ENCODE peak calls at places on chromosomes 13 and 19, in seven cellular contexts. Q is glutamatergic neuron, M is prostate gland, V is thoracic aorta, Y is foreskin fibroblast, N is psoas muscle, X is ovary. E is an unnamed sample.

GRCh38 chr19:41792513-41793413 is 3.6 kb upstream of the CEACAM3 start:
- DNase-seq in X (no peak), Y (peak; percentile 23), N (peak; percentile 28), Q (peak; percentile 75), V (no peak), M (peak; percentile 60), E (peak; percentile 59)

GRCh38 chr19:38917921-38918491 is 6.0 kb upstream of the CCER2 start:
- DNase-seq in V (no peak), Y (no peak), N (no peak), X (no peak), M (no peak), Q (peak; percentile 50), E (no peak)

GRCh38 chr13:39185326-39185725 is 147.1 kb downstream of the NHLRC3 start:
- DNase-seq in Q (no peak), N (no peak), M (no peak), Y (no peak), X (no peak), V (no peak), E (no peak)

GRCh38 chr19:10602330-10603083 is 15.4 kb upstream of the AP1M2 start:
- DNase-seq in Y (peak; percentile 47), X (peak; percentile 85), V (peak; percentile 28), M (peak; percentile 72), Q (peak; percentile 92), N (peak; percentile 89), E (peak; percentile 62)

GRCh38 chr13:110431425-110431824 is 124.3 kb downstream of the COL4A2 start:
- DNase-seq in N (no peak), Q (no peak), Y (no peak), M (no peak), X (no peak), V (no peak), E (no peak)

GRCh38 chr13:110965038-110965754 is 50.3 kb upstream of the ANKRD10 start:
- DNase-seq in N (no peak), V (no peak), X (no peak), Y (peak; percentile 75), M (no peak), Q (no peak), E (no peak)

GRCh38 chr13:23510979-23511735 is 59.1 kb upstream of the TNFRSF19 start:
- DNase-seq in V (no peak), M (no peak), X (no peak), N (no peak), Y (peak; percentile 35), Q (peak; percentile 46), E (no peak)

GRCh38 chr19:53503126-53503525 is 34.8 kb upstream of the ZNF331 start:
- DNase-seq in M (no peak), Q (no peak), Y (no peak), N (no peak), V (no peak), X (no peak), E (no peak)

GRCh38 chr19:49896863-49897621 is at the start of gene IL4I1:
- DNase-seq in X (no peak), V (no peak), Q (no peak), Y (no peak), N (no peak), M (no peak), E (peak; percentile 9)

GRCh38 chr19:17292301-17293074 is 10.7 kb downstream of the ABHD8 start:
- DNase-seq in Q (peak; percentile 84), X (peak; percentile 74), N (peak; percentile 60), V (no peak), M (peak; percentile 59), Y (peak; percentile 90), E (peak; percentile 87)
- TF ChIP-seq CTCF in Q (peak; percentile 52), X (peak; percentile 53), N (peak; percentile 53), V (peak; percentile 56), M (peak; percentile 64), Y (peak; percentile 79), E (peak; percentile 85)

GRCh38 chr13:44915962-44916361 is 73.3 kb downstream of the NUFIP1 start:
- DNase-seq in V (no peak), Q (no peak), Y (no peak), X (no peak), N (no peak), M (no peak), E (no peak)

GRCh38 chr13:44920013-44920412 is 69.3 kb downstream of the NUFIP1 start:
- DNase-seq in M (no peak), N (no peak), Y (no peak), Q (no peak), V (no peak), X (no peak), E (no peak)

GRCh38 chr13:44919103-44919804 is 70.0 kb downstream of the NUFIP1 start:
- DNase-seq in N (no peak), Q (no peak), X (no peak), M (no peak), Y (no peak), V (no peak), E (no peak)

GRCh38 chr13:44918323-44919102 is 70.8 kb downstream of the NUFIP1 start:
- DNase-seq in V (peak; percentile 78), X (peak; percentile 89), M (peak; percentile 83), Q (peak; percentile 91), N (peak; percentile 92), Y (peak; percentile 98), E (peak; percentile 98)

DNA sequence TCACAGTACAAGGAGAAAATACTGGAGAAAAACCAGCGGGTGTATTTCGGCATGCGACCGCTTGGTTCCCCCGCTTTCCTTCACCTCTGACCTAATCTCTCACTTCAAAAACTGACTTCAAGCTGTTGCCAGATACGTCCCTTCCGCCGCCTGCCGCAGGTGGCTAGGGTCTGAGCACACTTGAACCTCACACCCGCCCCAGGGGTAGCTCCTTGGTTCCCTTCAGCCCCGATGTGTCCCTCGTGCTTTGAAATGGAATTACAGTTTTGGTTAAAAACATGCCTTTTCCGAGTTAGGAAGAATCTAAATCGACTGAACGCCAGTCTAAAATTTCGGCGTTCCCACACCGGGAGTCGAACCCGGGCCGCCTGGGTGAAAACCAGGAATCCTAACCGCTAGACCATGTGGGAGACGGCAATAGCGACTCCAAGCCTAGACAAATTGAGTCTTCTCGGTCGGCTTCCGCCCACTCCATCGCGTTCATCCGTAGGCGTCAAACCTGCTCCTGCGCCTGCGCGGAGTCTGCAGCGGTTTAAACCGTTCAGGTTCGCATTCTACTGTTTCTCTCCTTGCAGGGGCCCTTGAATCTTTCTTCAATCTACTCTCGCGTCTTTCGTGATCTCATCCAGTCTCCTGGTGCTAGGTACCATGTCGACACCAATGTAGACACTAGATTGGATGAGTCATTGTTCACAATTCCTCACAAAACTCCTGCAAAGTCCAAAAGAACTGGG is 71.5 kb downstream of the NUFIP1 start:
- DNase-seq in M (peak; percentile 95), Q (peak; percentile 95), V (peak; percentile 70), N (peak; percentile 93), Y (peak; percentile 95), X (peak; percentile 98), E (peak; percentile 97)
- TF ChIP-seq CTCF in M (peak; percentile 46), Q (peak; percentile 14), V (peak; percentile 70), N (peak; percentile 41), Y (peak; percentile 40), X (peak; percentile 93), E (peak; percentile 61)

DNA sequence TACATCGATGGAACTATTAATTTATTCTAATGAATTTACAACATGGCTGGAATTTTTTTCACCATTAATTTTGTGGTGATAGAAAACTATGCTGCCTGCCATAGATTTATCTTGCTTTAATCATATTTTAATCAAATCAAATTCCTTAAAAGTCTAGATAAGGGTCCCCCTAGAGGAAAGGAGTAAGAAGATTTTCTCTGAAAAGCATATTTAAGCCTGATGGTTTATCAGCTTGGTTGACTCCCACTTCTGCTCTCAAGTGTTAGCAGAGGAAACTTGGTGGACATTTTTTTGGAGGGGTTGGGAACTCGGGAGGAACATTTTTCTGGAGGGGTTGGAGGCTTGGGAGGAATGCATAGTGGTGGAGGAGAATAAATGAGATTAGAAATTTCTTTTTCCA is 253.3 kb downstream of the KCNRG start:
- DNase-seq in Q (no peak), M (no peak), Y (no peak), N (no peak), V (no peak), X (no peak), E (no peak)
- TF ChIP-seq CTCF in Q (no peak), M (no peak), Y (no peak), N (no peak), V (no peak), X (no peak), E (peak; percentile 21)

GRCh38 chr19:5137571-5138124 is 168.7 kb downstream of the KDM4B start:
- DNase-seq in V (no peak), X (no peak), N (no peak), Q (peak; percentile 61), Y (no peak), M (no peak), E (no peak)
- TF ChIP-seq CTCF in V (no peak), X (no peak), N (no peak), Q (peak; percentile 53), Y (no peak), M (no peak), E (peak; percentile 21)

GRCh38 chr19:12092065-12092867 is 27.7 kb downstream of the ZNF844 start:
- DNase-seq in Y (peak; percentile 89), X (peak; percentile 79), N (peak; percentile 84), V (peak; percentile 49), M (peak; percentile 70), Q (peak; percentile 82), E (peak; percentile 87)

GRCh38 chr19:12085074-12085818 is 20.7 kb downstream of the ZNF844 start:
- DNase-seq in Q (no peak), N (no peak), V (no peak), Y (no peak), X (no peak), M (no peak), E (no peak)

GRCh38 chr19:12093777-12094176 is 29.2 kb downstream of the ZNF844 start:
- DNase-seq in Y (no peak), V (no peak), Q (no peak), M (no peak), N (no peak), X (no peak), E (no peak)

GRCh38 chr19:12095111-12095790 is 30.7 kb downstream of the ZNF844 start:
- DNase-seq in V (no peak), X (no peak), N (no peak), Y (peak; percentile 61), M (no peak), Q (no peak), E (peak; percentile 62)

DNA sequence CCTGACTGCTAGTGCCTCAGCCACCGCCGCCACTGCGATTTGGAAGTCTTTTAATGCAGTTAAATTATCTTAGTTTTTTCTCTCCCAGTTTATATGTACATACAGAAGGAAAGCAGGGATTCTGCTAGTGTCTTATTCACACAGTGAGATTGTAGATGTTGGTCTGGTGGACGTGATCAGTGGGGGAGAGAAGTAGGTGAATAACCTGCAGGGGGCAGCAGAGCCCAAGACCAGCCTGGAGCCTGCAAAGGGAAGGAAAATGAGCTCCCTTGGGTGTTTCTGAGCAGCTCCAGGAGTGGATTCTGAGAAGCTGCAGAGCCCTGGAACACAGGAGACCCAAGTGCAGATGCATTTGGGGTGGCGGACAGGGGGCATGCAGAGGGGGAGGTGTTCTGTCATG is 26.3 kb downstream of the ZNF844 start:
- DNase-seq in Y (peak; percentile 60), X (peak; percentile 60), Q (peak; percentile 82), M (peak; percentile 35), N (peak; percentile 56), V (peak; percentile 3), E (peak; percentile 59)
- TF ChIP-seq CTCF in Y (peak; percentile 50), X (no peak), Q (peak; percentile 73), M (peak; percentile 55), N (peak; percentile 48), V (peak; percentile 61), E (peak; percentile 65)

DNA sequence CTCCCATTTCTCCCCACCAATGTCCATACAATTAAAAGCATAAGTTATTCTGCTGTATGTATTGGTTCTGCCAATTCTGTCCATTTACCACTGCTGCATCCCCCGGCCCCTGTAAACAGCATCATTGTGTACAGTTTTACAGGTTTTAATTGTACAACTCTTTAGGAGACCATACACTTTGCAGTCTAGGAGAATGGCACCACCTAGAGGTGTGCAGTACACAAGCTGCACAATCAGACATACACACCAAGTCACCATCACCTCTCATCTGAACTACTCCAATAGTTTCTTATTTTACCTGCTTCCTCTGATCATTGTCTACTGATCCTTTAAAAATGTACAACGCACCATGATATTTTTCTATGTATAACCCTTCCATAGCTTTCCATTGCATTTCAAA is 855.9 kb upstream of the KLHL1 start:
- DNase-seq in Q (no peak), Y (no peak), N (no peak), X (no peak), V (no peak), M (no peak), E (no peak)
- TF ChIP-seq CTCF in Q (peak; percentile 45), Y (no peak), N (no peak), X (no peak), V (no peak), M (no peak), E (no peak)